ENCODE peak calls at places on chromosomes 7 and 10, in four cellular contexts. O is neural progenitor cell, D is foreskin keratinocyte, Q is PC-9. V is an unnamed sample.
A peak's percentile ranks its signal among the peaks of the same experiment; 100 is the strongest.

GRCh38 chr7:32161708-32162107 is 91.5 kb upstream of the PDE1C start:
- DNase-seq in O (no peak), D (peak; percentile 42), Q (no peak), V (no peak)

GRCh38 chr7:151080091-151080521 is 503 bp downstream of the FASTK start:
- DNase-seq in O (peak; percentile 61), D (peak; percentile 33), Q (no peak), V (no peak)

GRCh38 chr10:59006511-59007306 is 169.7 kb upstream of the PHYHIPL start:
- DNase-seq in O (no peak), D (peak; percentile 52), Q (no peak), V (peak; percentile 31)

GRCh38 chr10:34080485-34081346 is 734.4 kb downstream of the PARD3 start:
- DNase-seq in O (no peak), D (no peak), Q (no peak), V (no peak)

GRCh38 chr10:27558612-27559020 is 54.5 kb downstream of the RAB18 start:
- DNase-seq in O (peak; percentile 75), D (peak; percentile 29), Q (peak; percentile 35), V (no peak)

GRCh38 chr10:94183666-94184264 is 179.0 kb downstream of the NOC3L start:
- DNase-seq in O (no peak), D (peak; percentile 98), Q (peak; percentile 47), V (peak; percentile 89)

GRCh38 chr10:52004342-52004949 is 305.1 kb upstream of the CSTF2T start:
- DNase-seq in O (peak; percentile 63), D (peak; percentile 23), Q (no peak), V (no peak)

GRCh38 chr10:33801705-33802104 is 467.2 kb upstream of the NRP1 start:
- DNase-seq in O (no peak), D (peak; percentile 68), Q (peak; percentile 80), V (peak; percentile 58)

GRCh38 chr7:6436385-6436685 is 11.4 kb downstream of the DAGLB start:
- DNase-seq in O (no peak), D (no peak), Q (no peak), V (no peak)

GRCh38 chr10:50561816-50562215 is 61.9 kb downstream of the SGMS1 start:
- DNase-seq in O (no peak), D (no peak), Q (peak; percentile 55), V (no peak)

GRCh38 chr7:142357953-142358520 is 100.2 kb upstream of the PRSS58 start:
- DNase-seq in O (peak; percentile 58), D (peak; percentile 60), Q (peak; percentile 75), V (no peak)

GRCh38 chr10:34748357-34748756 is 66.7 kb downstream of the PARD3 start:
- DNase-seq in O (no peak), D (no peak), Q (no peak), V (no peak)

GRCh38 chr10:103822052-103822716 is 33.2 kb downstream of the SH3PXD2A start:
- DNase-seq in O (peak; percentile 34), D (no peak), Q (no peak), V (no peak)

GRCh38 chr10:104329754-104330153 is 8.5 kb downstream of the ITPRIP start:
- DNase-seq in O (no peak), D (peak; percentile 86), Q (peak; percentile 69), V (no peak)

GRCh38 chr7:52639981-52640380 is 395.5 kb upstream of the POM121L12 start:
- DNase-seq in O (no peak), D (no peak), Q (no peak), V (no peak)

GRCh38 chr10:96992721-96993120 is 160.6 kb downstream of the LCOR start:
- DNase-seq in O (no peak), D (no peak), Q (no peak), V (no peak)

DNA sequence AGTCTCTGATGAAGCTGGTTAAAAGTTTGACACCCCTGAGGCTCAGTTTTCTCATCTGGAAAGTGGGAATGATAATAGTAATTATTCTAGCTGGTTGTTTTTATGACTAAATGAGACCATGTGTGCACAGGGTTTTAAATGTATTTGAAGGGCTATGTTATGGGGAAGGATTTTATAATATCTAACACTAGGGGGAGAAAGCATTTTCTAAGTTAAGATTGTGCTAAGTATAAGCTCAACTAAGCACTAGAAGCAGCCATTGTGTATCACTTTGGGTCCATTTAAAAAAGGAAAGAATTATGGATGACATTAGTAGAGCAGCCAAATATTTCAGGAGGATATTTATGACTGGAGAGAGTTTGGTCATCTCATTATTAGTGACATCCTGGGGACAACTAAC is 49.5 kb upstream of the CREB5 start:
- DNase-seq in O (no peak), D (no peak), Q (peak; percentile 26), V (no peak)
- H3K27ac ChIP-seq in O (no peak overlapping the region), D (no peak overlapping the region), Q (no peak overlapping the region), V (no peak overlapping the region)

GRCh38 chr7:40298421-40298820 is 163.6 kb downstream of the SUGCT start:
- DNase-seq in O (no peak), D (peak; percentile 81), Q (no peak), V (no peak)
- H3K27ac ChIP-seq in O (no peak overlapping the region), D (peak overlapping the region; percentile 18), Q (no peak overlapping the region), V (peak overlapping the region; percentile 29)

GRCh38 chr7:2639994-2640830 is 8.4 kb downstream of the TTYH3 start:
- DNase-seq in O (no peak), D (no peak), Q (no peak), V (no peak)

GRCh38 chr7:2639151-2639993 is 7.6 kb downstream of the TTYH3 start:
- DNase-seq in O (no peak), D (no peak), Q (no peak), V (no peak)

GRCh38 chr7:2637066-2637471 is 5.3 kb downstream of the TTYH3 start:
- DNase-seq in O (no peak), D (no peak), Q (no peak), V (no peak)

GRCh38 chr7:2637505-2638223 is 5.9 kb downstream of the TTYH3 start:
- DNase-seq in O (no peak), D (no peak), Q (no peak), V (no peak)

DNA sequence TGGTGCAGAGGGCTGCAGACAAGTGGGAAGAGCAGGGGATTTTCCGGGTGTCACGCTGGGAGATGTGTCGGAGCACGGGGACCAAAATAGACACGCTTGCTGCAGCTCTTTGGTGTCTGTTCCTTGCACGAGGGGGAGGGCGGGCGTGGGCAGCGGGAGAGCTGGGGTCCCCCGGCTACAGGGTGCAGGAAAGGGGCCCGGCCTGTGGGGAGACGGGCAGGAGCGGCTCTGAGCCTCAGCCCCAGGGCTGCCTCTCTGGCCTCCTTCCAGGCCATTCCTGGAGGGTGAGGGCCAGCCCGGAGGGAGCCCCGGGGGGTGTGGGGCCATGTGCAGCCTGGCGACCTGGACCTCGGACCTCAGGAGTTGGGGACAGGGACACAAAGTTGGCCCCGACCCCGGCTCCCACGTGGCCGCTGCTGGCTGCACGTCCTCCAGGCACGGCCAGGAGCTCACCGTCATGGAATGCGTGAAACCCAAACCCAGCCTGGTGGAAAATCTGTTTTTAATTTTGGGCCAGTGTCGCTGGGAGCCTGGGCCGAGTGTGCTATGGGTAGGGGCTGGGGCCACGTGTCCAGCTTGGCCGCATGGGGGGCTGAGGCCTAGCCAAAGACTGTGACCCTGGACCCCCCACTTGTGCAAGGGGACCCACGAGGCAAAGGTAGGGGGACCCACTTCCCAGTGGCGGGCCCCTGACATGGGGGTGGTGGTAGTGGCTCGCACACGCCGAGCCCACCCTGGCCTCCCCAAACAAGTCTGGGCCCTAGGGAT is 6.6 kb downstream of the TTYH3 start:
- DNase-seq in O (no peak), D (no peak), Q (no peak), V (no peak)
- H3K27ac ChIP-seq in O (peak overlapping the region; percentile 27), D (no peak overlapping the region), Q (no peak overlapping the region), V (no peak overlapping the region)

GRCh38 chr10:102004376-102004775 is 51.6 kb downstream of the ARMH3 start:
- DNase-seq in O (no peak), D (no peak), Q (no peak), V (peak; percentile 33)
- H3K27ac ChIP-seq in O (no peak overlapping the region), D (no peak overlapping the region), Q (no peak overlapping the region), V (no peak overlapping the region)

GRCh38 chr7:50657912-50658311 is 92.7 kb upstream of the DDC start:
- DNase-seq in O (no peak), D (no peak), Q (no peak), V (no peak)
- H3K27ac ChIP-seq in O (no peak overlapping the region), D (no peak overlapping the region), Q (no peak overlapping the region), V (no peak overlapping the region)

DNA sequence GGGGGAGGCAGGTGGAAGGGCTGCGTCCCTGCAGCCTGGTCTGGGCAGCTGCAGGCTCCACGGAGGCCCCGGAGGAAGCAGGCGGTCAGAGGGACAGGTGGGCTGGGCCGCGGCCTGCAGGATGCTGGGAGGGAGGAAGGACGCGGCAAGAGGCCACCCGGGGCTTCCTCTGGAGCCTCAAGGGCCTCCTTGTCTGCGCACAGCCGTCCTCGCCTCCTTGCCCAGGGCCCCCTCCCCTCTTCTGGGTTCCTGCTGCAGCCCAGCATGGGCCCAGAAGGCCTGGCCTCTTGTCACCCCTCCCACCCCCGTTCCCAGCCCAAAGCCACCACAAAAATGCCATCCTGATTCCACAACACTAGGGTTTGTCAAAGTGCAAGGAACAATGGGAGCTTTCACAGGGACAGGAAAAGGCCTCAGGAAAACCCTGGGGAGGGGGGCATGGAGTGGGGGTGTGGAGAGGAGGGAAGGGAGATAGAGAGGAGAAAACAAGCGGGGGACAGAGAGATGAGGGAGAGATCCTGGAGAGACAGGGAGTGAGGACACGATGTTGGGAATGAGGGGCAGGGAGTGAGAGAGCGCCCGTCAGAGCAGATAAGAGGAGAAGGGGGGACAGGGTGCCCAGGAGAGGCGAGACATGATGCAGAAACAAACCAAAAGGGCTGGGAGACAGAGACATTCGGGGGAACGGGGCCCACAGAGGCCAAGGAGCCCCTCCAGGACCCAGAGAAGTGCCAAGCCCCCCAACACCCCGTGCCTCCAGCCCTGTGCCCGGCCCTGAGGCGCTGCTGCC is 41.8 kb downstream of the ZCCHC24 start:
- DNase-seq in O (peak; percentile 61), D (no peak), Q (no peak), V (no peak)
- H3K27ac ChIP-seq in O (no peak overlapping the region), D (no peak overlapping the region), Q (no peak overlapping the region), V (no peak overlapping the region)

GRCh38 chr10:1508096-1508495 is 229.2 kb downstream of the ADARB2 start:
- DNase-seq in O (no peak), D (no peak), Q (no peak), V (no peak)
- H3K27ac ChIP-seq in O (no peak overlapping the region), D (no peak overlapping the region), Q (no peak overlapping the region), V (no peak overlapping the region)

GRCh38 chr10:20891338-20891714 is 5.8 kb downstream of the NEBL start:
- DNase-seq in O (no peak), D (peak; percentile 61), Q (peak; percentile 72), V (peak; percentile 31)

GRCh38 chr10:20890491-20891337 is 6.4 kb downstream of the NEBL start:
- DNase-seq in O (no peak), D (peak; percentile 33), Q (no peak), V (no peak)

GRCh38 chr10:20893297-20893696 is 3.8 kb downstream of the NEBL start:
- DNase-seq in O (no peak), D (no peak), Q (no peak), V (no peak)

GRCh38 chr10:20892796-20893195 is 4.3 kb downstream of the NEBL start:
- DNase-seq in O (no peak), D (no peak), Q (no peak), V (no peak)

DNA sequence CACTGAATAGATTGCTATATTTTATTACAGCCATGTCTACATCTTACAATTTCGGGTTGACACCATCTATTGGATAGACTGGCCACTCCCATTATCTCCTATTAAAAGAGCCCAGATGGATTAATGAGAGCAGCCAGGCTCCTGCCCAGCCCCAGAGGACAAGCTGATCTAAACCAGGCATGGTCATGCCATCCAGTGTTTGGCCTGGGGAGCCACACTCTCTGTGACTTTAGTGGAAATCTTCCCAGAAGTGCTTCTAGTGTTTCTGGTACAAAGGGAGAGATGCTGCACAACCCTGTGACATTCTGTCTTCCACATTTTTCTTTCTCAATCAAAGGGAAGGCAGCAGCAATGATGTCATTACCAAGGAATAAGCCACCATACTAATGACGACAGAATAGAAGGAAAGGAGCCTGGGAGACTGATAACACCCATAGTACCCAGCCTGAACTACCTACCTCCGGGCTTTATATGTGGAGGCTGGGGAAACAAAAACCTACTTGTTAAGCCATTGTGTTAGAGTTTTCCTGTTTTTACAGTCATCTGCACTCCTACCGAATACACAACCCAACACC is 5.0 kb downstream of the NEBL start:
- DNase-seq in O (no peak), D (no peak), Q (no peak), V (no peak)
- H3K27ac ChIP-seq in O (no peak overlapping the region), D (no peak overlapping the region), Q (no peak overlapping the region), V (no peak overlapping the region)